ENCODE peak calls at places on chromosomes 13 and 19, in ten cellular contexts. One of them, this sample, is unnamed. For H3K4me1, the result is how much of the 10 kb centered on the place peaks cover.

GRCh38 chr19:8576273-8576993 is 809 bp downstream of the MYO1F start:
- DNase-seq in colonic mucosa: peak
- DNase-seq in fibroblast of lung: no peak
- DNase-seq in cardiac muscle cell: no peak
- DNase-seq in body of pancreas: peak
- DNase-seq in left ventricle myocardium inferior: no peak
- DNase-seq in aorta: no peak
- DNase-seq in endothelial cell of umbilical vein: no peak
- DNase-seq in adrenal gland: no peak
- DNase-seq in testis: no peak
- DNase-seq in this sample: no peak

GRCh38 chr19:28039677-28040381 is 1173.1 kb downstream of the UQCRFS1 start:
- DNase-seq in body of pancreas: no peak
- DNase-seq in testis: no peak
- DNase-seq in cardiac muscle cell: no peak
- DNase-seq in fibroblast of lung: no peak
- DNase-seq in adrenal gland: peak
- DNase-seq in endothelial cell of umbilical vein: no peak
- DNase-seq in aorta: no peak
- DNase-seq in colonic mucosa: no peak
- DNase-seq in left ventricle myocardium inferior: no peak
- DNase-seq in this sample: no peak

GRCh38 chr13:39364797-39365468 is 238.1 kb downstream of the LHFPL6 start:
- DNase-seq in endothelial cell of umbilical vein: no peak
- DNase-seq in aorta: no peak
- DNase-seq in body of pancreas: no peak
- DNase-seq in adrenal gland: peak
- DNase-seq in fibroblast of lung: no peak
- DNase-seq in colonic mucosa: no peak
- DNase-seq in testis: no peak
- DNase-seq in cardiac muscle cell: peak
- DNase-seq in left ventricle myocardium inferior: no peak
- DNase-seq in this sample: no peak

GRCh38 chr19:34366670-34367423 is 1.9 kb downstream of the GPI start:
- DNase-seq in body of pancreas: no peak
- DNase-seq in left ventricle myocardium inferior: no peak
- DNase-seq in endothelial cell of umbilical vein: no peak
- DNase-seq in aorta: no peak
- DNase-seq in testis: peak
- DNase-seq in cardiac muscle cell: no peak
- DNase-seq in fibroblast of lung: peak
- DNase-seq in colonic mucosa: peak
- DNase-seq in adrenal gland: peak
- DNase-seq in this sample: no peak

GRCh38 chr13:29502391-29503008 is 93.0 kb downstream of the SLC7A1 start:
- DNase-seq in left ventricle myocardium inferior: no peak
- DNase-seq in endothelial cell of umbilical vein: no peak
- DNase-seq in cardiac muscle cell: no peak
- DNase-seq in aorta: no peak
- DNase-seq in body of pancreas: no peak
- DNase-seq in adrenal gland: no peak
- DNase-seq in colonic mucosa: no peak
- DNase-seq in testis: no peak
- DNase-seq in fibroblast of lung: no peak
- DNase-seq in this sample: peak

GRCh38 chr13:95155504-95155903 is 145.7 kb downstream of the ABCC4 start:
- DNase-seq in colonic mucosa: no peak
- DNase-seq in aorta: no peak
- DNase-seq in cardiac muscle cell: no peak
- DNase-seq in adrenal gland: no peak
- DNase-seq in body of pancreas: no peak
- DNase-seq in left ventricle myocardium inferior: no peak
- DNase-seq in fibroblast of lung: no peak
- DNase-seq in endothelial cell of umbilical vein: no peak
- DNase-seq in testis: no peak
- DNase-seq in this sample: no peak

GRCh38 chr13:58542530-58542929 is 911.0 kb downstream of the PCDH17 start:
- DNase-seq in endothelial cell of umbilical vein: no peak
- DNase-seq in colonic mucosa: no peak
- DNase-seq in adrenal gland: no peak
- DNase-seq in body of pancreas: no peak
- DNase-seq in fibroblast of lung: no peak
- DNase-seq in aorta: no peak
- DNase-seq in left ventricle myocardium inferior: no peak
- DNase-seq in testis: no peak
- DNase-seq in cardiac muscle cell: no peak
- DNase-seq in this sample: no peak

GRCh38 chr13:50375792-50376191 is 360.5 kb downstream of the KCNRG start:
- DNase-seq in fibroblast of lung: peak
- DNase-seq in aorta: no peak
- DNase-seq in body of pancreas: no peak
- DNase-seq in endothelial cell of umbilical vein: no peak
- DNase-seq in cardiac muscle cell: no peak
- DNase-seq in colonic mucosa: no peak
- DNase-seq in testis: no peak
- DNase-seq in left ventricle myocardium inferior: no peak
- DNase-seq in adrenal gland: no peak
- DNase-seq in this sample: no peak

GRCh38 chr13:110944968-110945952 is 30.4 kb upstream of the ANKRD10 start:
- DNase-seq in testis: no peak
- DNase-seq in left ventricle myocardium inferior: no peak
- DNase-seq in endothelial cell of umbilical vein: no peak
- DNase-seq in body of pancreas: no peak
- DNase-seq in colonic mucosa: no peak
- DNase-seq in adrenal gland: no peak
- DNase-seq in fibroblast of lung: peak
- DNase-seq in cardiac muscle cell: no peak
- DNase-seq in aorta: no peak
- DNase-seq in this sample: no peak

GRCh38 chr13:65472336-65472735 is 1757.8 kb downstream of the PCDH9 start:
- DNase-seq in aorta: no peak
- DNase-seq in cardiac muscle cell: no peak
- DNase-seq in endothelial cell of umbilical vein: no peak
- DNase-seq in colonic mucosa: no peak
- DNase-seq in left ventricle myocardium inferior: no peak
- DNase-seq in testis: no peak
- DNase-seq in adrenal gland: no peak
- DNase-seq in fibroblast of lung: no peak
- DNase-seq in body of pancreas: no peak
- DNase-seq in this sample: no peak

GRCh38 chr19:8494158-8494557 is 8.3 kb downstream of the PRAM1 start:
- DNase-seq in colonic mucosa: no peak
- DNase-seq in body of pancreas: no peak
- DNase-seq in cardiac muscle cell: no peak
- DNase-seq in endothelial cell of umbilical vein: no peak
- DNase-seq in testis: no peak
- DNase-seq in fibroblast of lung: no peak
- DNase-seq in aorta: no peak
- DNase-seq in adrenal gland: no peak
- DNase-seq in left ventricle myocardium inferior: no peak
- DNase-seq in this sample: no peak

GRCh38 chr13:98129059-98129741 is 13.7 kb upstream of the FARP1 start:
- DNase-seq in left ventricle myocardium inferior: no peak
- DNase-seq in fibroblast of lung: peak
- DNase-seq in aorta: no peak
- DNase-seq in colonic mucosa: no peak
- DNase-seq in cardiac muscle cell: no peak
- DNase-seq in testis: no peak
- DNase-seq in endothelial cell of umbilical vein: no peak
- DNase-seq in adrenal gland: no peak
- DNase-seq in body of pancreas: no peak
- DNase-seq in this sample: no peak

GRCh38 chr19:29855771-29856510 is 44.1 kb downstream of the CCNE1 start:
- DNase-seq in body of pancreas: no peak
- DNase-seq in endothelial cell of umbilical vein: no peak
- DNase-seq in colonic mucosa: no peak
- DNase-seq in cardiac muscle cell: no peak
- DNase-seq in left ventricle myocardium inferior: no peak
- DNase-seq in fibroblast of lung: no peak
- DNase-seq in testis: no peak
- DNase-seq in aorta: no peak
- DNase-seq in adrenal gland: no peak
- DNase-seq in this sample: no peak

GRCh38 chr19:38830039-38830733 is 1.4 kb downstream of the ECH1 start:
- DNase-seq in cardiac muscle cell: no peak
- DNase-seq in fibroblast of lung: peak
- DNase-seq in left ventricle myocardium inferior: no peak
- DNase-seq in body of pancreas: no peak
- DNase-seq in testis: no peak
- DNase-seq in colonic mucosa: no peak
- DNase-seq in adrenal gland: no peak
- DNase-seq in aorta: no peak
- DNase-seq in endothelial cell of umbilical vein: no peak
- DNase-seq in this sample: no peak
- H3K4me1 ChIP-seq in cardiac muscle cell: under half
- H3K4me1 ChIP-seq in fibroblast of lung: under half
- H3K4me1 ChIP-seq in left ventricle myocardium inferior: half or more
- H3K4me1 ChIP-seq in body of pancreas: under half
- H3K4me1 ChIP-seq in testis: under half
- H3K4me1 ChIP-seq in colonic mucosa: under half
- H3K4me1 ChIP-seq in adrenal gland: under half
- H3K4me1 ChIP-seq in aorta: under half
- H3K4me1 ChIP-seq in endothelial cell of umbilical vein: under half
- H3K4me1 ChIP-seq in this sample: under half

DNA sequence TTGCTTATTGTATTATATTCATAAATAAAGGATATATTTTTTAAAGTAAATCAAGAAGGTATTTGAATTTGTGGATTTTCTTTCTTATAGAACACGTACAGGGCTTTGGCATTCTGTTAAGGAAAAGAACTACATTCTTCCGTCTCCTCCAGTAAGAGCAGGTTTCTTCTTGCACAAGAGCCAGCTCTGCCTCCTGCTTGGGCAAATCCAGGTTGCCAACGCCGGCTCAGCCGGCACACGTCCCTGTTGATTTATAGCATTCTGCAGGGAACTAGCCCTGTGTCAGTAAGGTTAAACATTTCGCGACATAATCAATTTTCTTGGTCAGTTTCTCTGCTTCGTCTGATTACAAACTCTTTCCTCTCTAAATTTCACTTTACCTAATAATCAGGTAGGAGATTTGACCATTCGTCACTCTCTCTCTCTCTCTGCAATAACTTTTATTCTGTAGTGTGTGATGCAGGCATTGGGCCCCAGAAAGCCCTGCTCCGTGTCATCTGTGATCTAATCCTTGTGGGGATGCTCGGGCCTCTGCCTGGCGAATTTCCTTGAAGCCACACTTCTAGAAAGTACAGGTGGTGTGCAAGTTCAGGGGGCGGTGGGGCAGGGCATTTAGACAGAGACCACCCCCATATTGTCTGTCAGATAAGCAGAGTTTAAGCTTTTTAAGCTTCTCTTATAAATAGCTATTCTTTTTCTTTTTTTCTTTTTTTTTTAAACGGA is 53.2 kb upstream of the GPR12 start:
- DNase-seq in body of pancreas: no peak
- DNase-seq in adrenal gland: no peak
- DNase-seq in left ventricle myocardium inferior: no peak
- DNase-seq in endothelial cell of umbilical vein: no peak
- DNase-seq in colonic mucosa: no peak
- DNase-seq in fibroblast of lung: no peak
- DNase-seq in aorta: no peak
- DNase-seq in cardiac muscle cell: no peak
- DNase-seq in testis: no peak
- DNase-seq in this sample: no peak
- H3K27ac ChIP-seq in body of pancreas: no peak
- H3K27ac ChIP-seq in adrenal gland: no peak
- H3K27ac ChIP-seq in left ventricle myocardium inferior: no peak
- H3K27ac ChIP-seq in endothelial cell of umbilical vein: no peak
- H3K27ac ChIP-seq in colonic mucosa: no peak
- H3K27ac ChIP-seq in fibroblast of lung: no peak
- H3K27ac ChIP-seq in aorta: no peak
- H3K27ac ChIP-seq in cardiac muscle cell: no peak
- H3K27ac ChIP-seq in testis: no peak
- H3K27ac ChIP-seq in this sample: no peak

DNA sequence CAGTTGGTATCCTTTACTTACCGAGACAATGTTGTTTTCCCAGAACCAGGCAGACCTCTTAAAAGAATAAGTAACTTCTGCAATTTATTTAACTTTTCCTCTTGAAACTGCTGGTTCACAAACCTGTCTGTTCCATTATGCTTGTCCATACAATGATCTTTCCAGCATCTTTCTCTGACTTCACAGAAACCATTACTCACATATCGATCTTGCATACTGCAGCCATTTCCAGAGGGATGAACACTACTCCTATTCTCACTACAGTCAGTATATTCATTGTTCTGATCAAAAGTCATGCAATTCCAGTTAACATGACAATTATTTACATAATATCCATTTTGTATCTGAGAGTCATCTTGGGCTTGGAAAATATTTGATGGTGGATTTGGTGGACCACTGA is 2.8 kb downstream of the N4BP2L2 start:
- DNase-seq in adrenal gland: no peak
- DNase-seq in body of pancreas: no peak
- DNase-seq in cardiac muscle cell: no peak
- DNase-seq in colonic mucosa: no peak
- DNase-seq in endothelial cell of umbilical vein: no peak
- DNase-seq in left ventricle myocardium inferior: no peak
- DNase-seq in fibroblast of lung: no peak
- DNase-seq in aorta: no peak
- DNase-seq in testis: no peak
- DNase-seq in this sample: no peak
- H3K4me1 ChIP-seq in adrenal gland: half or more
- H3K4me1 ChIP-seq in body of pancreas: under half
- H3K4me1 ChIP-seq in cardiac muscle cell: under half
- H3K4me1 ChIP-seq in colonic mucosa: under half
- H3K4me1 ChIP-seq in endothelial cell of umbilical vein: under half
- H3K4me1 ChIP-seq in left ventricle myocardium inferior: half or more
- H3K4me1 ChIP-seq in fibroblast of lung: under half
- H3K4me1 ChIP-seq in aorta: under half
- H3K4me1 ChIP-seq in testis: under half
- H3K4me1 ChIP-seq in this sample: half or more

DNA sequence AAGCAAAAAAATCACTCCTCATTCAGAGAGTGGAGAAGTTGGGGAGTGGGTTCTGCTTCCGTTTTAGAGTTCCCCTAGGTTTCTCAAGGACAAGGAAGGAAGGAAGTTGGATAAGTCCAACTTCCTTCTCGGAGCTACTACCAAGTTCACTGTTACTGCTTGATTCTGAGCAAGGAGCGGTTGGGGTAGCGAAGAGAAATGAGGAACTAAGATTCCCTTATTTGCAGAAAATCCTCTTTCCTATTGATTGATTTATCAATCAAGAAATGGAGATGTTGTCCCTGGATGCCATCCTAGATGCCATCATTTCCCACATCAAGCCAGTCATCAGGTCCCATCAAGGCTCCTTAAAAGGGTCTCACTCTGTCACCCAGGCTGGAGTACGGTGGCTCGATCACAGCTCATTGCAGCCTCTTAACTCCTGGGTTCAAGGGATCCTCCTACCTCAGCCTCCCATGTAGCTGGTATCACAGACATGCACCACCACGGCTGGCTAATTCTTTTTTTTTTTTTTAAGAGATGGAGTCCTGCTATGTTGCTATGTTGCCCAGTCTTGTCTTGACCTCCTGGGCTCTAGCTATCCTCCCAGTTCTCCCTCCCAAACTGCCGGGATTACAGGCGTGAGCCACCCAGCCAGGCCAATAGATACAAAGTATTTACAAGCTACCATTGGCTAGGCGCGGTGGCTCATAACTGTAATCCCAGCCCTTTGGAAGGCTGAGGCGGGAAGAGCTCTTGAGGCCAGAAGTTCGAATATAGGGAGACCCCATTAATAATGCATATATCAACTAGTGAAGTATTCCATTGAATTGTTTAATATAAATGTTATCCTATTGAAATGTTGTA is 820 bp upstream of the B9D2 start:
- DNase-seq in left ventricle myocardium inferior: no peak
- DNase-seq in colonic mucosa: no peak
- DNase-seq in aorta: no peak
- DNase-seq in testis: peak
- DNase-seq in cardiac muscle cell: no peak
- DNase-seq in endothelial cell of umbilical vein: no peak
- DNase-seq in adrenal gland: no peak
- DNase-seq in body of pancreas: peak
- DNase-seq in fibroblast of lung: no peak
- DNase-seq in this sample: no peak
- H3K27ac ChIP-seq in left ventricle myocardium inferior: peak
- H3K27ac ChIP-seq in colonic mucosa: peak
- H3K27ac ChIP-seq in aorta: peak
- H3K27ac ChIP-seq in testis: peak
- H3K27ac ChIP-seq in cardiac muscle cell: peak
- H3K27ac ChIP-seq in endothelial cell of umbilical vein: peak
- H3K27ac ChIP-seq in adrenal gland: peak
- H3K27ac ChIP-seq in body of pancreas: peak
- H3K27ac ChIP-seq in fibroblast of lung: peak
- H3K27ac ChIP-seq in this sample: peak